ENCODE peak calls at places on chromosomes 5 and 9, in five cellular contexts. Y is astrocyte of the spinal cord, T is cardiac fibroblast, L is GM12865, D is right lobe of liver. O is an unnamed sample.

GRCh38 chr9:115250646-115251045 is 132.7 kb upstream of the TNC start:
- DNase-seq in Y (peak; percentile 87), T (peak; percentile 88), L (no peak), D (no peak), O (no peak)

GRCh38 chr9:103867886-103868285 is 226.2 kb upstream of the SMC2 start:
- DNase-seq in Y (peak; percentile 0), T (no peak), L (no peak), D (no peak), O (no peak)

GRCh38 chr9:137240321-137240840 is 706 bp upstream of the TUBB4B start:
- DNase-seq in Y (peak; percentile 83), T (peak; percentile 89), L (peak; percentile 83), D (peak; percentile 79), O (no peak)

GRCh38 chr5:73417307-73418035 is 31.1 kb downstream of the FOXD1 start:
- DNase-seq in Y (peak; percentile 67), T (no peak), L (no peak), D (no peak), O (no peak)

GRCh38 chr9:109086221-109086620 is 33.5 kb downstream of the TMEM245 start:
- DNase-seq in Y (no peak), T (no peak), L (peak; percentile 48), D (no peak), O (no peak)

GRCh38 chr5:146794326-146795029 is 84.1 kb downstream of the PPP2R2B start:
- DNase-seq in Y (peak; percentile 22), T (no peak), L (no peak), D (no peak), O (no peak)

GRCh38 chr5:63959177-63959982 is 2.9 kb downstream of the HTR1A start:
- DNase-seq in Y (no peak), T (no peak), L (no peak), D (peak; percentile 10), O (peak; percentile 70)

GRCh38 chr9:124768778-124769350 is 2.2 kb downstream of the NR6A1 start:
- DNase-seq in Y (no peak), T (no peak), L (no peak), D (no peak), O (no peak)

GRCh38 chr9:77131411-77131810 is 45.9 kb upstream of the VPS13A start:
- DNase-seq in Y (no peak), T (no peak), L (no peak), D (no peak), O (no peak)

GRCh38 chr5:123422433-123423277 is 548 bp downstream of the CEP120 start:
- DNase-seq in Y (peak; percentile 42), T (peak; percentile 37), L (peak; percentile 47), D (no peak), O (no peak)

GRCh38 chr5:172623313-172623980 is 17.6 kb upstream of the NEURL1B start:
- DNase-seq in Y (no peak), T (no peak), L (no peak), D (no peak), O (no peak)

GRCh38 chr5:37552770-37553719 is 173.9 kb downstream of the WDR70 start:
- DNase-seq in Y (peak; percentile 86), T (peak; percentile 94), L (no peak), D (no peak), O (no peak)

GRCh38 chr9:111414406-111414805 is 69.8 kb downstream of the ECPAS start:
- DNase-seq in Y (no peak), T (no peak), L (no peak), D (no peak), O (no peak)

GRCh38 chr5:43602456-43602817 is 543 bp upstream of the NNT start:
- DNase-seq in Y (peak; percentile 48), T (peak; percentile 59), L (peak; percentile 53), D (peak; percentile 21), O (peak; percentile 13)

GRCh38 chr9:14677872-14678271 is 15.4 kb downstream of the ZDHHC21 start:
- DNase-seq in Y (no peak), T (no peak), L (no peak), D (no peak), O (no peak)

GRCh38 chr9:99573883-99574282 is 247.8 kb upstream of the NR4A3 start:
- DNase-seq in Y (no peak), T (no peak), L (peak; percentile 1), D (no peak), O (no peak)

GRCh38 chr5:162209005-162209605 is 141.5 kb downstream of the GABRG2 start:
- DNase-seq in Y (no peak), T (no peak), L (peak; percentile 77), D (no peak), O (peak; percentile 48)
- TF ChIP-seq CTCF in Y (no peak), T (peak; percentile 25), L (peak; percentile 74), D (peak; percentile 53), O (peak; percentile 71)

GRCh38 chr5:119238265-119239118 is 117.3 kb upstream of the TNFAIP8 start:
- DNase-seq in Y (no peak), T (no peak), L (no peak), D (no peak), O (no peak)

GRCh38 chr5:119243888-119244287 is 111.9 kb upstream of the TNFAIP8 start:
- DNase-seq in Y (no peak), T (no peak), L (no peak), D (no peak), O (no peak)

DNA sequence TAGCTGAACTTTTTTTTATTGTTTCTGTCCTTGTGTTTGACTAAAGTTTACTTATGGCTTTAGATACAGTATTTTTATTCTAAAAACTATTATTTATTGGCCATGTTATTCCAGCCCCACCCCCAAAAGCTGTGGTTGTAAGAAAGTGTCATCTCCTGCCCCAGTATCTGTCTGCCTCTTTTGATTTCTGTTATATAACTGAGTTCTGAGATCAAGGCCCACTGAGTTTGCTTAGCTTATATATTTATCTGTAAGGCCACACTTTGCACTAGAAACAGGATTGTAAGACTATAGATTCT is 116.8 kb upstream of the TNFAIP8 start:
- DNase-seq in Y (no peak), T (no peak), L (no peak), D (no peak), O (no peak)
- TF ChIP-seq CTCF in Y (no peak), T (no peak), L (no peak), D (no peak), O (no peak)

GRCh38 chr9:19470567-19470966 is 61.8 kb downstream of the ACER2 start:
- DNase-seq in Y (no peak), T (no peak), L (no peak), D (no peak), O (no peak)

GRCh38 chr9:19471737-19472648 is 63.2 kb downstream of the ACER2 start:
- DNase-seq in Y (peak; percentile 37), T (peak; percentile 69), L (peak; percentile 68), D (peak; percentile 56), O (peak; percentile 50)

GRCh38 chr9:19470981-19471650 is 62.3 kb downstream of the ACER2 start:
- DNase-seq in Y (no peak), T (peak; percentile 41), L (no peak), D (no peak), O (no peak)

GRCh38 chr9:19473605-19474004 is 64.8 kb downstream of the ACER2 start:
- DNase-seq in Y (no peak), T (no peak), L (peak; percentile 10), D (no peak), O (no peak)
- TF ChIP-seq CTCF in Y (no peak), T (no peak), L (no peak), D (no peak), O (no peak)

GRCh38 chr5:138354926-138355378 is 2.5 kb downstream of the KDM3B start:
- DNase-seq in Y (peak; percentile 77), T (peak; percentile 83), L (peak; percentile 81), D (no peak), O (no peak)
- TF ChIP-seq CTCF in Y (no peak), T (no peak), L (no peak), D (no peak), O (no peak)

GRCh38 chr9:121736147-121736721 is 84.8 kb downstream of the DAB2IP start:
- DNase-seq in Y (peak; percentile 10), T (peak; percentile 62), L (no peak), D (peak; percentile 44), O (peak; percentile 45)

GRCh38 chr9:121735792-121736130 is 84.3 kb downstream of the DAB2IP start:
- DNase-seq in Y (no peak), T (no peak), L (no peak), D (no peak), O (no peak)

GRCh38 chr9:121736964-121737462 is 85.6 kb downstream of the DAB2IP start:
- DNase-seq in Y (no peak), T (no peak), L (no peak), D (no peak), O (no peak)

GRCh38 chr9:121734465-121734864 is 83.0 kb downstream of the DAB2IP start:
- DNase-seq in Y (peak; percentile 51), T (no peak), L (no peak), D (no peak), O (no peak)

DNA sequence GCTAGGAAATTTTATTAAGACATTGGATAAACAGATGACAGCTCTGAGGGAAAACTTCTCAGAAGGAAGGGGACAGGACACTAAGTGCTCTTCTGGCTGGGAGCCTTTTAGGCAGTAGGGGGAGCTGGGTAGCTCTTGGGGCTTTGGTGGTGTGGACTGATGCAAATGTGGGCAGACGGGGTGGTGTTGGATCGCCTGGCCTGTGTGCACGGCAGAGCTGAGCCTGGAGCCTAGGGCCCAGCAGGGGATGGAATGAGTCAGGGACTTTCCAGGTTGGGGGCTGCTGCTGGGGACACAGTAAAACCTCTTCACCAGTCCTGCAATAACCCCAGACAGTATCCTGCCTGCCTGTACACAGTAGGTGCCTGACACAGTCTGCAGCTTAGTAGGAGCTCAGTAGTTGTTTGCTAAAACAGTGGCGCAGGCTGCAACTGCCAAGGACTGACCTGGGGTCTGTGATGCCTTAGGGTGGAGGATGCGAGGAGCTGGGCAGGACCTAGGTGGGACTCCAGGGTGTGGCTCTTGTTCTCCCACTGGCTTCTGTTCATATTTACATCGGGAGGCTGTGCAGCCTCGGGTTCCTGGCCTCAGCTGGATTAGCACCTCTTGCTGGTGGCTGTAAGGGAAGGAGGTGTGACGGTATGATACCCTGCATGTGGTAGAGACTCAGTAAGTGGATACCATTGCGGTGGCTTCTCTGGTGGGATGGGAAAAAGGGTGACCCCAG is 83.8 kb downstream of the DAB2IP start:
- DNase-seq in Y (peak; percentile 92), T (peak; percentile 63), L (peak; percentile 61), D (no peak), O (no peak)
- TF ChIP-seq CTCF in Y (peak; percentile 90), T (peak; percentile 81), L (peak; percentile 37), D (peak; percentile 23), O (peak; percentile 36)

GRCh38 chr9:134589748-134590147 is 51.9 kb upstream of the COL5A1 start:
- DNase-seq in Y (no peak), T (no peak), L (no peak), D (no peak), O (no peak)
- TF ChIP-seq CTCF in Y (no peak), T (no peak), L (no peak), D (no peak), O (no peak)